ENCODE peak calls at places on chromosomes 3 and 15, in nine cellular contexts. W is iPS-NIHi11; T is pancreas; B is neuronal stem cell; H is NCI-H345; J is activated naive CD4-positive, alpha-beta T cell treated with anti-CD3 and anti-CD28 coated beads, Interleukin-2, amount 50 U/mL, for 16 hours; S is GM12891; E is SJSA1; G is T-helper 9 cell. F is an unnamed sample.

GRCh38 chr15:60255390-60255789 is 142.4 kb downstream of the ANXA2 start:
- DNase-seq in W (no peak), B (no peak), H (peak; percentile 5), J (no peak), G (no peak), S (no peak), T (no peak), E (peak; percentile 10), F (no peak)

GRCh38 chr3:25021816-25022215 is 406.2 kb upstream of the RARB start:
- DNase-seq in W (no peak), E (no peak), B (no peak), S (no peak), G (no peak), J (no peak), T (no peak), H (no peak), F (no peak)

GRCh38 chr3:17969244-17969643 is 226.8 kb upstream of the TBC1D5 start:
- DNase-seq in S (no peak), G (no peak), T (no peak), W (no peak), H (no peak), B (no peak), E (no peak), J (no peak), F (no peak)

GRCh38 chr3:105856605-105857004 is 12.2 kb downstream of the CBLB start:
- DNase-seq in S (no peak), E (no peak), W (no peak), J (no peak), H (no peak), G (no peak), T (no peak), B (no peak), F (no peak)

GRCh38 chr3:97817965-97818364 is 3.8 kb upstream of the CRYBG3 start:
- DNase-seq in S (no peak), G (no peak), B (no peak), J (no peak), T (no peak), H (peak; percentile 65), W (no peak), E (no peak), F (peak; percentile 49)

GRCh38 chr3:13414040-13414729 is 5.9 kb downstream of the NUP210 start:
- DNase-seq in W (no peak), G (peak; percentile 58), E (no peak), J (peak; percentile 61), T (no peak), B (no peak), H (no peak), S (peak; percentile 77), F (no peak)

GRCh38 chr15:27057904-27058645 is 87.1 kb downstream of the GABRG3 start:
- DNase-seq in W (no peak), G (no peak), H (no peak), E (no peak), J (no peak), T (no peak), B (no peak), S (no peak), F (no peak)

GRCh38 chr3:71152892-71153265 is 430.6 kb downstream of the FOXP1 start:
- DNase-seq in E (no peak), S (no peak), T (no peak), J (no peak), W (no peak), G (no peak), H (peak; percentile 41), B (no peak), F (no peak)

GRCh38 chr3:162165346-162165745 is 668.7 kb downstream of the OTOL1 start:
- DNase-seq in T (no peak), B (no peak), G (no peak), H (no peak), S (no peak), J (no peak), E (no peak), W (no peak), F (no peak)

GRCh38 chr3:23490459-23490858 is 287.3 kb downstream of the UBE2E2 start:
- DNase-seq in B (no peak), E (peak; percentile 15), J (no peak), W (no peak), S (no peak), T (no peak), G (no peak), H (no peak), F (no peak)

GRCh38 chr3:179181021-179181472 is 32.9 kb downstream of the PIK3CA start:
- DNase-seq in T (no peak), B (no peak), J (no peak), E (peak; percentile 37), H (no peak), G (no peak), S (no peak), W (no peak), F (no peak)

GRCh38 chr3:36932979-36933378 is 11.9 kb downstream of the TRANK1 start:
- DNase-seq in E (no peak), B (no peak), H (no peak), T (no peak), S (no peak), G (no peak), W (no peak), J (no peak), F (no peak)

GRCh38 chr3:172903642-172904041 is 153.1 kb downstream of the ECT2 start:
- DNase-seq in H (no peak), S (no peak), E (no peak), B (no peak), J (no peak), W (no peak), T (peak; percentile 25), G (no peak), F (no peak)

GRCh38 chr3:140408252-140408651 is 269.6 kb upstream of the TRIM42 start:
- DNase-seq in E (no peak), T (no peak), H (no peak), S (no peak), G (no peak), J (no peak), W (no peak), B (no peak), F (no peak)

GRCh38 chr15:34043813-34044212 is 4.8 kb upstream of the AVEN start:
- DNase-seq in E (no peak), J (no peak), S (no peak), T (no peak), G (no peak), W (no peak), H (no peak), B (no peak), F (no peak)